ENCODE peak calls at places on chromosomes 5 and 9, in nine cellular contexts. N is A549, T is tibial nerve, R is IMR-90, B is heart left ventricle, L is esophagus squamous epithelium, A is gastrocnemius medialis, F is stomach, Y is ovary. Q is an unnamed sample.
A peak's percentile ranks its signal among the peaks of the same experiment; 100 is the strongest.

GRCh38 chr5:107564896-107565295 is 105.8 kb downstream of the EFNA5 start:
- DNase-seq in N (no peak), T (no peak), R (no peak), B (no peak), L (no peak), A (no peak), F (no peak), Y (no peak), Q (no peak)

GRCh38 chr9:108296056-108296455 is 559.7 kb downstream of the ACTL7B start:
- DNase-seq in N (no peak), T (no peak), R (peak; percentile 71), B (no peak), L (no peak), A (no peak), F (no peak), Y (no peak), Q (no peak)

GRCh38 chr9:136177224-136177623 is 27.7 kb downstream of the LHX3 start:
- DNase-seq in N (no peak), T (no peak), R (no peak), B (no peak), L (no peak), A (no peak), F (no peak), Y (no peak), Q (no peak)

GRCh38 chr5:78594946-78595921 is 53.3 kb downstream of the LHFPL2 start:
- DNase-seq in N (peak; percentile 85), T (no peak), R (peak; percentile 100), B (peak; percentile 35), L (no peak), A (peak; percentile 15), F (no peak), Y (peak; percentile 59), Q (no peak)

GRCh38 chr9:76510041-76510440 is 51.1 kb downstream of the GCNT1 start:
- DNase-seq in N (no peak), T (no peak), R (peak; percentile 55), B (no peak), L (no peak), A (no peak), F (no peak), Y (no peak), Q (no peak)

GRCh38 chr9:6195714-6196360 is 19.8 kb upstream of the IL33 start:
- DNase-seq in N (no peak), T (no peak), R (no peak), B (no peak), L (no peak), A (no peak), F (no peak), Y (no peak), Q (no peak)

GRCh38 chr9:37678789-37679273 is 28.1 kb downstream of the FRMPD1 start:
- DNase-seq in N (no peak), T (no peak), R (no peak), B (no peak), L (no peak), A (peak; percentile 78), F (no peak), Y (no peak), Q (no peak)

GRCh38 chr5:125835293-125836172 is 587.7 kb upstream of the GRAMD2B start:
- DNase-seq in N (peak; percentile 5), T (no peak), R (peak; percentile 40), B (peak; percentile 16), L (no peak), A (no peak), F (peak; percentile 48), Y (no peak), Q (no peak)

GRCh38 chr9:111148994-111149759 is 110.9 kb upstream of the LPAR1 start:
- DNase-seq in N (no peak), T (no peak), R (no peak), B (no peak), L (no peak), A (no peak), F (no peak), Y (no peak), Q (no peak)

GRCh38 chr5:141484499-141485304 is at the start of gene PCDHGC4:
- DNase-seq in N (no peak), T (no peak), R (no peak), B (no peak), L (no peak), A (no peak), F (no peak), Y (no peak), Q (no peak)

GRCh38 chr5:58462154-58462553 is 2.3 kb upstream of the PLK2 start:
- DNase-seq in N (peak; percentile 37), T (no peak), R (no peak), B (no peak), L (no peak), A (no peak), F (no peak), Y (no peak), Q (no peak)

GRCh38 chr5:58459276-58459859 is 518 bp downstream of the PLK2 start:
- DNase-seq in N (peak; percentile 21), T (peak; percentile 19), R (peak; percentile 38), B (peak; percentile 33), L (no peak), A (peak; percentile 8), F (peak; percentile 34), Y (peak; percentile 26), Q (no peak)

GRCh38 chr5:58459860-58460726 is at the start of gene PLK2:
- DNase-seq in N (peak; percentile 74), T (peak; percentile 97), R (peak; percentile 94), B (peak; percentile 95), L (peak; percentile 72), A (peak; percentile 88), F (peak; percentile 96), Y (peak; percentile 93), Q (peak; percentile 98)

GRCh38 chr5:58462623-58463230 is 2.8 kb upstream of the PLK2 start:
- DNase-seq in N (peak; percentile 31), T (no peak), R (peak; percentile 72), B (peak; percentile 20), L (no peak), A (no peak), F (peak; percentile 33), Y (no peak), Q (no peak)

DNA sequence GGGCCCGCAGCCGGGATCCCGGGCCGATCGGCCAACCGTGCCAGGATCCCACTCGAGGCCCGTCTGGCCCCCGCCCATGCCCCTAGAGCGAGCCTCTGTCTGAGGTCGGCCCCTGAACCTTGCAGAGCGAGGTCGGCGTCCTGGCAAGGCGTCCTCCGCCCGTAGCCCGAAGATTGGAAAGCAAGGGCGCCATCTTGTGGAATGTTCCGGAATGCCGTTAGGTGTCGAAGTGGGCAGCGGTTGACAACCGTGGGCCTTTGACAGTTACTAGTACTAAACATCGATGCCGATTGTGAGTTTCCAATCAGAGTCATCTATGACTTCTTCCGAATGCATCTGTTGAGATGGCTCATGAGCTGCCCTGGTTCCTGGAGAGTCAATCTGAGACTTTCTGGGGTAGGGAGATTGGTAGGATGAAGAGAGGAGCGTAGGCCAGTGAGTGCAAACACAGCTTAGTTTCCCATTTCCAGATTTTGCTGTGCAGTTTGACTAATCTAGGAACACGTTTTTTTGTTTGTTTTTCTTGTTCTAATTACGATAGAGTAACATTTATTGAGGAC is 921 bp upstream of the PLK2 start:
- DNase-seq in N (peak; percentile 72), T (peak; percentile 88), R (peak; percentile 80), B (peak; percentile 91), L (peak; percentile 33), A (peak; percentile 84), F (peak; percentile 93), Y (peak; percentile 87), Q (no peak)
- H3K27ac ChIP-seq in N (peak overlapping the region; percentile 96), T (peak overlapping the region; percentile 98), R (peak overlapping the region; percentile 77), B (peak overlapping the region; percentile 99), L (peak overlapping the region; percentile 98), A (peak overlapping the region; percentile 96), F (peak overlapping the region; percentile 93), Y (peak overlapping the region; percentile 94), Q (peak overlapping the region; percentile 97)

GRCh38 chr5:173245319-173246134 is 10.5 kb upstream of the NKX2-5 start:
- DNase-seq in N (no peak), T (no peak), R (no peak), B (no peak), L (no peak), A (no peak), F (no peak), Y (no peak), Q (no peak)
- H3K4me3 ChIP-seq in N (no peak overlapping the region), T (no peak overlapping the region), R (no peak overlapping the region), B (peak overlapping the region; percentile 48), L (no peak overlapping the region), A (no peak overlapping the region), F (no peak overlapping the region), Y (no peak overlapping the region), Q (peak overlapping the region; percentile 31)

GRCh38 chr9:90890146-90890545 is 88.5 kb downstream of the SYK start:
- DNase-seq in N (peak; percentile 28), T (no peak), R (no peak), B (no peak), L (no peak), A (no peak), F (no peak), Y (no peak), Q (no peak)

GRCh38 chr9:90888941-90889340 is 87.3 kb downstream of the SYK start:
- DNase-seq in N (no peak), T (no peak), R (no peak), B (no peak), L (no peak), A (no peak), F (no peak), Y (no peak), Q (no peak)

GRCh38 chr9:90893706-90894105 is 92.1 kb downstream of the SYK start:
- DNase-seq in N (no peak), T (no peak), R (no peak), B (no peak), L (no peak), A (no peak), F (no peak), Y (no peak), Q (no peak)

GRCh38 chr9:90894956-90895687 is 93.5 kb downstream of the SYK start:
- DNase-seq in N (peak; percentile 48), T (no peak), R (no peak), B (no peak), L (no peak), A (no peak), F (no peak), Y (no peak), Q (no peak)

GRCh38 chr9:90891656-90892055 is 90.0 kb downstream of the SYK start:
- DNase-seq in N (no peak), T (no peak), R (peak; percentile 8), B (no peak), L (no peak), A (no peak), F (no peak), Y (no peak), Q (no peak)
- TF ChIP-seq POLR2A in N (no peak), T (no peak), R (no peak), B (no peak), L (no peak), A (no peak), F (no peak), Y (no peak), Q (no peak)

DNA sequence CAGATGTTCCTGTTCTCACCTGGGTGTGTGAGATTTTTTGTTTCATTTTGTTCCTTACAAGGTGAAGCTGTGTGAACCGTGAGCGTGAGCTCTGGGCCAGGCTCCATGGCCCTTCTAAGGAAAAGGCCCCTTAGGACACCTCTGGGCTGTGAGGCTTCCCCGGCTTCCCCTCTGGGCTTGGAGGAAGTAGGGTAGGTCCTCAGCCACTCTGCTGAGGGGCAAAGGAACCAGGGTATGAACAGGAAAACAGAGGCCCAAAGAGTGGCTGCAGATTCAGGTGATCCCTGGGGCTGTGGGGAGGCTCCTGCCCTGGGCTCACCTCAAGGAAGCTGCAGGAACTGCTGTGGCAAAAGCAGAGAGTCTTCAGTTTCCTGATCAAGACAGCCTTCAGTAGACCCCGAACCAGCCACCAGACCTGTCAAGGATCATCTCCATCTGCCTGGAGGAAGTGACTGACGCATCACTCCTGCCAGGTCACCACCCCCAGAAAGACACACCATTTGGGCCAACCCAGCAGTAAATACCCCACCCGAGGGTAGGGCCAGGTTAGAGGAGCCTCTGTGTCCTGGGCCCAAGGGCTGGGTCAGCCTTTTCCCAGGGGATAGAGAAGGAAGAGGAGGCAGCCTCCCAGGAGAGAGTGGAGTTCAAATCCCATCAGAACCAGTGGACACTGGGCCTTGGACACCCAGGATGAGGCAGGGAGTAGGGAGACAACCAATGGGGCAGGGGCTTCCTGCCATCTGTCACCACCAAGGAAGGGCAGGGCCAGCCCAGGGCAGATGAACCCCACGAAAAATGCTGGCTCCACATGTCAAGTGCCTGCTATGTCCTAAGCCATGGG is 5.7 kb upstream of the ST6GALNAC6 start:
- DNase-seq in N (no peak), T (no peak), R (no peak), B (no peak), L (no peak), A (no peak), F (no peak), Y (no peak), Q (peak; percentile 83)
- H3K27ac ChIP-seq in N (no peak overlapping the region), T (peak overlapping the region; percentile 87), R (no peak overlapping the region), B (peak overlapping the region; percentile 81), L (peak overlapping the region; percentile 87), A (peak overlapping the region; percentile 75), F (peak overlapping the region; percentile 77), Y (peak overlapping the region; percentile 86), Q (peak overlapping the region; percentile 90)

Q was measured in spleen.